ENCODE peak calls at places on chromosomes 12 and 14, in five cellular contexts. Y is CD8-positive, alpha-beta T cell; Z is astrocyte; C is cardiac muscle cell; X is uterus. V is an unnamed sample. For H3K4me1, the result is how much of the 10 kb centered on the place peaks cover.

GRCh38 chr12:2409656-2410265 is 357.0 kb downstream of the CACNA1C start:
- DNase-seq in Y (no peak), Z (no peak), C (no peak), X (no peak), V (no peak)

GRCh38 chr12:86158956-86159355 is 97.2 kb downstream of the MGAT4C start:
- DNase-seq in Y (no peak), Z (peak), C (no peak), X (no peak), V (no peak)

GRCh38 chr14:98101323-98101722 is 1170.7 kb downstream of the BCL11B start:
- DNase-seq in Y (no peak), Z (no peak), C (no peak), X (no peak), V (no peak)

GRCh38 chr12:78095623-78096022 is 264.9 kb downstream of the NAV3 start:
- DNase-seq in Y (no peak), Z (no peak), C (no peak), X (no peak), V (no peak)

GRCh38 chr14:104385189-104386135 is 194.1 kb upstream of the C14orf180 start:
- DNase-seq in Y (no peak), Z (no peak), C (no peak), X (peak), V (no peak)

GRCh38 chr14:20093442-20093841 is 17.1 kb upstream of the OR4K17 start:
- DNase-seq in Y (no peak), Z (no peak), C (no peak), X (no peak), V (no peak)

GRCh38 chr12:13962699-13963098 is 18.7 kb downstream of the GRIN2B start:
- DNase-seq in Y (no peak), Z (no peak), C (peak), X (no peak), V (no peak)

GRCh38 chr14:89025581-89026236 is 201.3 kb downstream of the TTC8 start:
- DNase-seq in Y (no peak), Z (no peak), C (no peak), X (peak), V (no peak)

GRCh38 chr14:106766145-106766544 is 1239.8 kb downstream of the TMEM121 start:
- DNase-seq in Y (no peak), Z (no peak), C (no peak), X (no peak), V (no peak)

GRCh38 chr12:131789638-131790037 is 38.6 kb upstream of the MMP17 start:
- DNase-seq in Y (no peak), Z (no peak), C (no peak), X (no peak), V (no peak)

GRCh38 chr12:20194171-20194570 is 174.2 kb upstream of the PDE3A start:
- DNase-seq in Y (no peak), Z (peak), C (peak), X (no peak), V (no peak)

GRCh38 chr12:54337854-54338650 is 13.1 kb downstream of the COPZ1 start:
- DNase-seq in Y (no peak), Z (no peak), C (no peak), X (no peak), V (no peak)

GRCh38 chr12:8860165-8860961 is 37.9 kb downstream of the A2ML1 start:
- DNase-seq in Y (peak), Z (peak), C (peak), X (peak), V (no peak)

GRCh38 chr14:65164825-65165135 is 62.5 kb upstream of the MAX start:
- DNase-seq in Y (no peak), Z (no peak), C (no peak), X (no peak), V (no peak)

GRCh38 chr12:121791671-121792496 is 1.6 kb downstream of the RHOF start:
- DNase-seq in Y (peak), Z (no peak), C (no peak), X (no peak), V (no peak)

GRCh38 chr12:25518512-25518911 is 34.6 kb downstream of the LMNTD1 start:
- DNase-seq in Y (no peak), Z (peak), C (no peak), X (no peak), V (no peak)

GRCh38 chr12:15074351-15074750 is 101.5 kb downstream of the PDE6H start:
- DNase-seq in Y (no peak), Z (no peak), C (no peak), X (no peak), V (no peak)

GRCh38 chr12:91577586-91578539 is 395.2 kb upstream of the DCN start:
- DNase-seq in Y (no peak), Z (peak), C (peak), X (no peak), V (peak)

GRCh38 chr14:98548071-98548686 is 723.8 kb downstream of the BCL11B start:
- DNase-seq in Y (peak), Z (no peak), C (no peak), X (no peak), V (no peak)

GRCh38 chr12:131033886-131034482 is 80.3 kb downstream of the ADGRD1 start:
- DNase-seq in Y (no peak), Z (no peak), C (no peak), X (no peak), V (no peak)

GRCh38 chr12:127381681-127382080 is 885.3 kb upstream of the TMEM132C start:
- DNase-seq in Y (no peak), Z (peak), C (no peak), X (no peak), V (no peak)

GRCh38 chr12:78559441-78559840 is 305.1 kb upstream of the SYT1 start:
- DNase-seq in Y (no peak), Z (peak), C (no peak), X (no peak), V (no peak)

DNA sequence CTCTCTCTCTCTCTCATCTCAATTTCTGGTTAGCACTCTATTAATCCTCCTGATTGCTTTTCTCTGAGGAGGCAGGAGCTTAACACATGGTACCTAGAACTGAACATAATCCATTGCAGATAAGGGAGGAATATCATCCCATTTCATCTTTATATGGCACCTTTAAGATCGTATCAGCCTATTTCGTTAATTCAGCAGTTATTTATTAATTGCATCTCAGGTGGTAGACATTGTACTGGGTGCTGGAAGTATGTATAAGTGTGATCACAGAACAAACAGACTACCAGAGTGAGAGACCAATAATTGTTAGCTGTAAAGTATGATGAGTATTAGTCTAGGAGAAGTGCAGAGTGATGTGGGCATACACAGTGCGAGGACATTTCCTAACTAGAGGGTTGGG is 39.0 kb downstream of the AKAP6 start:
- DNase-seq in Y (no peak), Z (no peak), C (no peak), X (no peak), V (no peak)
- H3K27ac ChIP-seq in Y (no peak), Z (no peak), C (no peak), X (no peak), V (no peak)

DNA sequence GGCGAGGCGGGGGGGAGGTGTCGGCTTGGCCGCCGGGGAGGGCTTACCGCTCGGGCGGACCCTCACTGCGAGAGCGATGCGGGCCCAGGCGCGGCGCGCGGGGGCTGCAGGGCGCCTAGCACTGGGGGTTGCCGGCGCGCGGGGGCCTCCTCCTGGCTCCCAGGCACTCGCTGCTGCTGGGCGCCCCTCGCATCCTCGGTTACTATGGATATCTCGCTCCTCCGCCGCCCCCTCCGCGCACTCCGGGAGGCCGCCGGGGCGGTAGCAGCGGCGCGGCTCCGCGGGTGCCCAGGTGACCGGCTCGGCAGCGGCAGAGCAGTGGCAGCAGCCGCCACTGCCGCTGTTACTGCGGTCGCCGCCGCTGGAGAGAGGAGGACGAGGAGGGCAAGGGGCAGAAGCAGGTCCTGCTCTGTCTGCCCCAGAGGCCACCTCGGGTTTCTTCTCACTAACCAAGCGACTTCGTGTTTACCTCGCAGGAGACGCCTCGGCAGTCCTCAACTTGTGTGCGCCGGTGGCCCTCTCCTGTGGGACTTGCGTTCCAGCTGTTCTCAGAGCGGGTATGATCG is 250.1 kb downstream of the APAF1 start:
- DNase-seq in Y (no peak), Z (no peak), C (peak), X (no peak), V (no peak)
- H3K4me3 ChIP-seq in Y (no peak), Z (peak), C (peak), X (no peak), V (no peak)

GRCh38 chr12:119593578-119594398 is at the start of gene TMEM233:
- DNase-seq in Y (no peak), Z (peak), C (peak), X (no peak), V (no peak)
- H3K4me1 ChIP-seq in Y (under half), Z (under half), C (under half), X (under half), V (under half)

GRCh38 chr12:108307006-108307405 is 32.1 kb downstream of the CMKLR1 start:
- DNase-seq in Y (no peak), Z (peak), C (no peak), X (no peak), V (no peak)

GRCh38 chr12:108304633-108305032 is 34.5 kb downstream of the CMKLR1 start:
- DNase-seq in Y (no peak), Z (peak), C (peak), X (no peak), V (no peak)

GRCh38 chr12:108306506-108306905 is 32.6 kb downstream of the CMKLR1 start:
- DNase-seq in Y (no peak), Z (no peak), C (no peak), X (no peak), V (no peak)

GRCh38 chr12:108305520-108305919 is 33.6 kb downstream of the CMKLR1 start:
- DNase-seq in Y (no peak), Z (peak), C (peak), X (peak), V (no peak)

GRCh38 chr12:108306014-108306501 is 33.1 kb downstream of the CMKLR1 start:
- DNase-seq in Y (no peak), Z (peak), C (no peak), X (peak), V (no peak)
- H3K27ac ChIP-seq in Y (no peak), Z (peak), C (no peak), X (peak), V (no peak)

GRCh38 chr12:53101266-53101665 is 2.0 kb upstream of the SOAT2 start:
- DNase-seq in Y (no peak), Z (no peak), C (no peak), X (no peak), V (no peak)

GRCh38 chr12:53100466-53101151 is 2.7 kb upstream of the SOAT2 start:
- DNase-seq in Y (no peak), Z (no peak), C (no peak), X (no peak), V (no peak)

GRCh38 chr12:53102883-53103807 is at the start of gene SOAT2:
- DNase-seq in Y (peak), Z (no peak), C (peak), X (no peak), V (no peak)

GRCh38 chr12:53103860-53104305 is 597 bp downstream of the SOAT2 start:
- DNase-seq in Y (no peak), Z (no peak), C (no peak), X (no peak), V (no peak)

DNA sequence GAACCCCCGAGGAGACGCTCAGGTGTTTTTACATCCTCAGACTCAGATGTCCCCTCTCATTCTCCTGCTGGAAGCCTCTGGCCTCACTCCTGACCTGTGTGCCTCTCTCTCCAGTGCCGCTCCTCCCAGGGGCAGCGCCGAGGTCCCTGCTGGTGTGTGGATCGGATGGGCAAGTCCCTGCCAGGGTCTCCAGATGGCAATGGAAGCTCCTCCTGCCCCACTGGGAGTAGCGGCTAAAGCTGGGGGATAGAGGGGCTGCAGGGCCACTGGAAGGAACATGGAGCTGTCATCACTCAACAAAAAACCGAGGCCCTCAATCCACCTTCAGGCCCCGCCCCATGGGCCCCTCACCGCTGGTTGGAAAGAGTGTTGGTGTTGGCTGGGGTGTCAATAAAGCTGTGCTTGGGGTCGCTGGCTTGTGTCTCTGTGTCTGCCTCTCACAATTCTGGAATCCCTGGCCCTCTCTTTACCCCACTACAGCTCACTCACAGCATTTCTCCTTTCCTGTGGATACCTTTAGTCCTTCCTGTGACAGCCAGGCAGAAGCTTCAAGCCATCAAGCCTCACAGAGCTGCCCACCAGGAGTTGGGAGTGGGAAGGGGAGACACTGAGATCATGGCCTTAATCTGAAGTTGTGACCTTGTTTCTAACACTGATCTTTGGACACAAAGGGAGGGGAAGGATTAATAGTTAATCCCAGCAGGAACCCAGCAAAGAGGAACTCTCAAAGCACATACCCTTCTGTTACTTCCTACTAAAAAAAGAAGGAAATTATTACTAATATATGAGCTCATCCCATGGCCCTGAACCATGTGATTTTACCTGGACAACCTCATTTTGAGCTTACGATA is 1.1 kb upstream of the SOAT2 start:
- DNase-seq in Y (no peak), Z (no peak), C (no peak), X (no peak), V (no peak)
- H3K4me3 ChIP-seq in Y (peak), Z (no peak), C (no peak), X (no peak), V (no peak)

GRCh38 chr12:116607039-116607438 is 47.9 kb downstream of the MAP1LC3B2 start:
- DNase-seq in Y (no peak), Z (no peak), C (no peak), X (no peak), V (no peak)
- H3K4me1 ChIP-seq in Y (under half), Z (under half), C (under half), X (under half), V (under half)